ENCODE peak calls at places on chromosomes 4 and X, in four cellular contexts. C is NCI-H1105, E is dermis blood vessel endothelial cell, H is DMS153. J is an unnamed sample.

GRCh38 chr4:100014616-100015015 is 64.5 kb upstream of the H2AZ1 start:
- DNase-seq in C (no peak), E (no peak), H (no peak), J (no peak)

GRCh38 chr4:66574145-66574978 is 904.1 kb upstream of the EPHA5 start:
- DNase-seq in C (no peak), E (no peak), H (no peak), J (no peak)

GRCh38 chrX:4841216-4841745 is 1127.8 kb upstream of the PRKX start:
- DNase-seq in C (no peak), E (no peak), H (no peak), J (no peak)

GRCh38 chr4:1614049-1614448 is 70.1 kb downstream of the FAM53A start:
- DNase-seq in C (no peak), E (no peak), H (no peak), J (no peak)

GRCh38 chrX:44017726-44018125 is 44.5 kb upstream of the NDP start:
- DNase-seq in C (no peak), E (peak; percentile 27), H (no peak), J (no peak)

GRCh38 chrX:2351321-2351720 is 149.5 kb downstream of the DHRSX start:
- DNase-seq in C (no peak), E (peak; percentile 38), H (no peak), J (no peak)

GRCh38 chrX:113741744-113742143 is 842.1 kb upstream of the HTR2C start:
- DNase-seq in C (no peak), E (peak; percentile 53), H (no peak), J (no peak)

GRCh38 chr4:63211377-63211776 is 1197.9 kb downstream of the TECRL start:
- DNase-seq in C (no peak), E (no peak), H (no peak), J (no peak)

GRCh38 chrX:69179380-69179911 is 14.2 kb upstream of the PJA1 start:
- DNase-seq in C (peak; percentile 83), E (no peak), H (peak; percentile 72), J (no peak)

GRCh38 chrX:115898382-115899001 is 272.1 kb upstream of the AGTR2 start:
- DNase-seq in C (no peak), E (no peak), H (peak; percentile 76), J (no peak)

GRCh38 chr4:17356926-17357325 is 155.0 kb downstream of the QDPR start:
- DNase-seq in C (no peak), E (no peak), H (no peak), J (no peak)